ENCODE peak calls at places on chromosomes 7 and 10, in five cellular contexts. One of them, this sample, is unnamed. For H3K4me1, the result is how much of the 10 kb centered on the place peaks cover.

GRCh38 chr7:124720195-124720594 is 45.4 kb downstream of the GPR37 start:
- DNase-seq in cardiac muscle cell: no peak
- DNase-seq in body of pancreas: no peak
- DNase-seq in transverse colon: no peak
- DNase-seq in naive thymus-derived CD4-positive, alpha-beta T cell: no peak
- DNase-seq in this sample: no peak

GRCh38 chr7:122300607-122301079 is 3.9 kb downstream of the FEZF1 start:
- DNase-seq in cardiac muscle cell: peak
- DNase-seq in body of pancreas: no peak
- DNase-seq in transverse colon: no peak
- DNase-seq in naive thymus-derived CD4-positive, alpha-beta T cell: no peak
- DNase-seq in this sample: no peak

GRCh38 chr7:159112136-159113011 is 32.3 kb downstream of the VIPR2 start:
- DNase-seq in cardiac muscle cell: no peak
- DNase-seq in body of pancreas: peak
- DNase-seq in transverse colon: no peak
- DNase-seq in naive thymus-derived CD4-positive, alpha-beta T cell: no peak
- DNase-seq in this sample: no peak

GRCh38 chr10:32130788-32131187 is 74.6 kb upstream of the KIF5B start:
- DNase-seq in cardiac muscle cell: no peak
- DNase-seq in body of pancreas: no peak
- DNase-seq in transverse colon: no peak
- DNase-seq in naive thymus-derived CD4-positive, alpha-beta T cell: no peak
- DNase-seq in this sample: no peak

GRCh38 chr7:24737281-24737680 is 20.0 kb downstream of the GSDME start:
- DNase-seq in cardiac muscle cell: peak
- DNase-seq in body of pancreas: no peak
- DNase-seq in transverse colon: no peak
- DNase-seq in naive thymus-derived CD4-positive, alpha-beta T cell: no peak
- DNase-seq in this sample: no peak

GRCh38 chr7:84412161-84412969 is 217.8 kb upstream of the SEMA3A start:
- DNase-seq in cardiac muscle cell: peak
- DNase-seq in body of pancreas: no peak
- DNase-seq in transverse colon: no peak
- DNase-seq in naive thymus-derived CD4-positive, alpha-beta T cell: no peak
- DNase-seq in this sample: no peak

GRCh38 chr10:921471-922414 is 9.8 kb downstream of the LARP4B start:
- DNase-seq in cardiac muscle cell: peak
- DNase-seq in body of pancreas: no peak
- DNase-seq in transverse colon: no peak
- DNase-seq in naive thymus-derived CD4-positive, alpha-beta T cell: no peak
- DNase-seq in this sample: no peak

GRCh38 chr7:130667593-130668257 is 823 bp downstream of the COPG2 start:
- DNase-seq in cardiac muscle cell: peak
- DNase-seq in body of pancreas: peak
- DNase-seq in transverse colon: no peak
- DNase-seq in naive thymus-derived CD4-positive, alpha-beta T cell: no peak
- DNase-seq in this sample: no peak

GRCh38 chr7:87155788-87156187 is 3.5 kb downstream of the DMTF1 start:
- DNase-seq in cardiac muscle cell: no peak
- DNase-seq in body of pancreas: no peak
- DNase-seq in transverse colon: no peak
- DNase-seq in naive thymus-derived CD4-positive, alpha-beta T cell: no peak
- DNase-seq in this sample: no peak

GRCh38 chr7:1142051-1142635 is 17.9 kb downstream of the ZFAND2A start:
- DNase-seq in cardiac muscle cell: no peak
- DNase-seq in body of pancreas: no peak
- DNase-seq in transverse colon: no peak
- DNase-seq in naive thymus-derived CD4-positive, alpha-beta T cell: no peak
- DNase-seq in this sample: no peak

GRCh38 chr10:78559514-78560392 is 509.0 kb upstream of the ZMIZ1 start:
- DNase-seq in cardiac muscle cell: no peak
- DNase-seq in body of pancreas: no peak
- DNase-seq in transverse colon: no peak
- DNase-seq in naive thymus-derived CD4-positive, alpha-beta T cell: no peak
- DNase-seq in this sample: no peak

GRCh38 chr7:29609162-29610030 is 45.8 kb downstream of the PRR15 start:
- DNase-seq in cardiac muscle cell: peak
- DNase-seq in body of pancreas: peak
- DNase-seq in transverse colon: peak
- DNase-seq in naive thymus-derived CD4-positive, alpha-beta T cell: no peak
- DNase-seq in this sample: no peak

GRCh38 chr7:132776105-132776504 is 199.8 kb upstream of the PLXNA4 start:
- DNase-seq in cardiac muscle cell: no peak
- DNase-seq in body of pancreas: no peak
- DNase-seq in transverse colon: no peak
- DNase-seq in naive thymus-derived CD4-positive, alpha-beta T cell: no peak
- DNase-seq in this sample: no peak

GRCh38 chr7:112990619-112991018 is 96.0 kb downstream of the GPR85 start:
- DNase-seq in cardiac muscle cell: peak
- DNase-seq in body of pancreas: no peak
- DNase-seq in transverse colon: no peak
- DNase-seq in naive thymus-derived CD4-positive, alpha-beta T cell: no peak
- DNase-seq in this sample: no peak

GRCh38 chr7:140022582-140023211 is 40.1 kb downstream of the PARP12 start:
- DNase-seq in cardiac muscle cell: no peak
- DNase-seq in body of pancreas: peak
- DNase-seq in transverse colon: no peak
- DNase-seq in naive thymus-derived CD4-positive, alpha-beta T cell: no peak
- DNase-seq in this sample: no peak

GRCh38 chr7:88302486-88302885 is 4.2 kb downstream of the STEAP4 start:
- DNase-seq in cardiac muscle cell: peak
- DNase-seq in body of pancreas: no peak
- DNase-seq in transverse colon: no peak
- DNase-seq in naive thymus-derived CD4-positive, alpha-beta T cell: no peak
- DNase-seq in this sample: no peak

GRCh38 chr10:104324931-104325330 is 13.3 kb downstream of the ITPRIP start:
- DNase-seq in cardiac muscle cell: no peak
- DNase-seq in body of pancreas: no peak
- DNase-seq in transverse colon: no peak
- DNase-seq in naive thymus-derived CD4-positive, alpha-beta T cell: no peak
- DNase-seq in this sample: no peak

GRCh38 chr10:26755443-26755903 is 58.0 kb downstream of the PDSS1 start:
- DNase-seq in cardiac muscle cell: peak
- DNase-seq in body of pancreas: no peak
- DNase-seq in transverse colon: no peak
- DNase-seq in naive thymus-derived CD4-positive, alpha-beta T cell: no peak
- DNase-seq in this sample: no peak

GRCh38 chr10:106772957-106773356 is 391.5 kb downstream of the SORCS1 start:
- DNase-seq in cardiac muscle cell: no peak
- DNase-seq in body of pancreas: no peak
- DNase-seq in transverse colon: no peak
- DNase-seq in naive thymus-derived CD4-positive, alpha-beta T cell: no peak
- DNase-seq in this sample: no peak

GRCh38 chr10:125158528-125159485 is 1.6 kb downstream of the CTBP2 start:
- DNase-seq in cardiac muscle cell: peak
- DNase-seq in body of pancreas: peak
- DNase-seq in transverse colon: peak
- DNase-seq in naive thymus-derived CD4-positive, alpha-beta T cell: no peak
- DNase-seq in this sample: peak
- H3K4me1 ChIP-seq in cardiac muscle cell: under half
- H3K4me1 ChIP-seq in body of pancreas: under half
- H3K4me1 ChIP-seq in transverse colon: under half
- H3K4me1 ChIP-seq in naive thymus-derived CD4-positive, alpha-beta T cell: under half
- H3K4me1 ChIP-seq in this sample: under half

GRCh38 chr7:150736864-150737263 is 354 bp upstream of the GIMAP5 start:
- DNase-seq in cardiac muscle cell: no peak
- DNase-seq in body of pancreas: no peak
- DNase-seq in transverse colon: no peak
- DNase-seq in naive thymus-derived CD4-positive, alpha-beta T cell: no peak
- DNase-seq in this sample: no peak
- H3K4me3 ChIP-seq in cardiac muscle cell: no peak
- H3K4me3 ChIP-seq in body of pancreas: no peak
- H3K4me3 ChIP-seq in transverse colon: no peak
- H3K4me3 ChIP-seq in naive thymus-derived CD4-positive, alpha-beta T cell: peak
- H3K4me3 ChIP-seq in this sample: peak

GRCh38 chr10:110667620-110668343 is 23.6 kb downstream of the RBM20 start:
- DNase-seq in cardiac muscle cell: no peak
- DNase-seq in body of pancreas: no peak
- DNase-seq in transverse colon: no peak
- DNase-seq in naive thymus-derived CD4-positive, alpha-beta T cell: no peak
- DNase-seq in this sample: no peak
- H3K27ac ChIP-seq in cardiac muscle cell: peak
- H3K27ac ChIP-seq in body of pancreas: no peak
- H3K27ac ChIP-seq in transverse colon: no peak
- H3K27ac ChIP-seq in naive thymus-derived CD4-positive, alpha-beta T cell: no peak
- H3K27ac ChIP-seq in this sample: no peak

GRCh38 chr7:28168393-28169158 is 12.0 kb downstream of the JAZF1 start:
- DNase-seq in cardiac muscle cell: no peak
- DNase-seq in body of pancreas: no peak
- DNase-seq in transverse colon: no peak
- DNase-seq in naive thymus-derived CD4-positive, alpha-beta T cell: no peak
- DNase-seq in this sample: no peak
- H3K4me1 ChIP-seq in cardiac muscle cell: under half
- H3K4me1 ChIP-seq in body of pancreas: under half
- H3K4me1 ChIP-seq in transverse colon: under half
- H3K4me1 ChIP-seq in naive thymus-derived CD4-positive, alpha-beta T cell: under half
- H3K4me1 ChIP-seq in this sample: under half

DNA sequence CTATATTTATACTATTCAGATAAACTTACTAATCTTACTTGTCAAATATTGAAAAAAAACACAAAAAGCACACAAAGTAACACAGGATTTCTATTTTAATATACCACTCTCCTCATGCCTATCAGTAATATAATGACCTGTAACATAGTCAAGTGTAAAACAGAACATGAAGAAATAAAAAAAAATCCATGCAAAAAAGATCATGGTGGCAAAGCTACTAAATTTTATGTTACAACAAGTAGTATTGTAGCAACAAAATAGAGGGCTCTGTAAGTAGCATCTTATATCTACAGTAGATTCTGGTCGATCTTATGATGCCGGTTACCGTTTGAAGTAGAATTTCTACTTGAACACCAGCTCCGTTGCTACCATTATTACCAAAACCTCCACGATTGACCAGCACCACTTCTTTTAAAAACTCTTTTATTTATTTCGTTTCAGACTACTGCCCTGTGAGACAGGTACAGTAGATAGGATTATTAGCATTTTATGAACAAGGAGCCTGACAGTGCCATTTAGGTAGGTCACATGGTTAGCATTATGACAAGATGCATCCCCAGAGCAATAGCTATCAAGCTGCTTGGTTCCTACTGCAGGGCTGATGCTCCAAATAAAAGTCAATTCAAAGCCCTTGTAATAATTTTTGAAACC is 2.1 kb downstream of the CPED1 start:
- DNase-seq in cardiac muscle cell: no peak
- DNase-seq in body of pancreas: no peak
- DNase-seq in transverse colon: no peak
- DNase-seq in naive thymus-derived CD4-positive, alpha-beta T cell: no peak
- DNase-seq in this sample: no peak
- H3K4me3 ChIP-seq in cardiac muscle cell: no peak
- H3K4me3 ChIP-seq in body of pancreas: no peak
- H3K4me3 ChIP-seq in transverse colon: no peak
- H3K4me3 ChIP-seq in naive thymus-derived CD4-positive, alpha-beta T cell: no peak
- H3K4me3 ChIP-seq in this sample: no peak

GRCh38 chr10:84428711-84429110 is 100.3 kb downstream of the CCSER2 start:
- DNase-seq in cardiac muscle cell: peak
- DNase-seq in body of pancreas: no peak
- DNase-seq in transverse colon: no peak
- DNase-seq in naive thymus-derived CD4-positive, alpha-beta T cell: no peak
- DNase-seq in this sample: no peak
- H3K27ac ChIP-seq in cardiac muscle cell: no peak
- H3K27ac ChIP-seq in body of pancreas: no peak
- H3K27ac ChIP-seq in transverse colon: no peak
- H3K27ac ChIP-seq in naive thymus-derived CD4-positive, alpha-beta T cell: no peak
- H3K27ac ChIP-seq in this sample: no peak

GRCh38 chr7:107213193-107213788 is 44.5 kb downstream of the HBP1 start:
- DNase-seq in cardiac muscle cell: no peak
- DNase-seq in body of pancreas: no peak
- DNase-seq in transverse colon: no peak
- DNase-seq in naive thymus-derived CD4-positive, alpha-beta T cell: no peak
- DNase-seq in this sample: no peak
- H3K4me1 ChIP-seq in cardiac muscle cell: under half
- H3K4me1 ChIP-seq in body of pancreas: under half
- H3K4me1 ChIP-seq in transverse colon: under half
- H3K4me1 ChIP-seq in naive thymus-derived CD4-positive, alpha-beta T cell: under half
- H3K4me1 ChIP-seq in this sample: under half